ENCODE peak calls at places on chromosomes 5 and 9, in seven cellular contexts. Z is stimulated activated CD4-positive, alpha-beta T cell treated with anti-CD3 and anti-CD28 coated beads, Interleukin-2, amount 100 ng/mL, for 24 hours; Q is SK-N-SH; O is ACHN; G is NCI-H1092; C is Kasumi-1; J is NCI-H345. L is an unnamed sample.

GRCh38 chr5:93800988-93801811 is 59.8 kb upstream of the POU5F2 start:
- DNase-seq in C (peak), J (peak), G (peak), Z (no peak), Q (peak), O (peak), L (peak)

GRCh38 chr5:116507941-116508655 is 66.5 kb downstream of the SEMA6A start:
- DNase-seq in G (no peak), O (no peak), Z (no peak), J (no peak), C (no peak), Q (no peak), L (no peak)

GRCh38 chr5:170192829-170193228 is 40.0 kb upstream of the C5orf58 start:
- DNase-seq in Z (no peak), C (no peak), Q (no peak), J (no peak), O (no peak), G (no peak), L (no peak)

GRCh38 chr5:175815126-175815913 is 56.1 kb upstream of the CPLX2 start:
- DNase-seq in O (no peak), G (no peak), Q (no peak), J (no peak), C (no peak), Z (no peak), L (no peak)

GRCh38 chr9:133916159-133916541 is 76.0 kb downstream of the VAV2 start:
- DNase-seq in G (no peak), Q (no peak), J (no peak), Z (no peak), C (no peak), O (no peak), L (no peak)

GRCh38 chr5:139642213-139642612 is 5.9 kb upstream of the CXXC5 start:
- DNase-seq in C (no peak), Q (peak), J (no peak), Z (no peak), G (no peak), O (no peak), L (no peak)

GRCh38 chr5:143435207-143435657 is 31.7 kb upstream of the NR3C1 start:
- DNase-seq in G (no peak), C (peak), J (no peak), Q (no peak), O (peak), Z (no peak), L (no peak)

GRCh38 chr5:159504106-159504856 is 174.0 kb upstream of the IL12B start:
- DNase-seq in C (no peak), J (no peak), O (no peak), Z (no peak), Q (no peak), G (no peak), L (peak)

GRCh38 chr9:120886490-120886967 is 9.5 kb upstream of the PHF19 start:
- DNase-seq in Q (no peak), Z (no peak), J (no peak), O (peak), C (no peak), G (no peak), L (peak)

L was measured in stromal cell of bone marrow.